ENCODE peak calls at places on chromosomes 5 and 9, in eight cellular contexts. One of them, this sample, is unnamed.

GRCh38 chr5:149749481-149750365 is 19.6 kb downstream of the PPARGC1B start:
- DNase-seq in A549: no peak
- DNase-seq in A172: peak; percentile 45
- DNase-seq in activated naive CD4-positive, alpha-beta T cell treated with anti-CD3 and anti-CD28 coated beads for 36 hours: peak; percentile 16
- DNase-seq in progenitor cell of endocrine pancreas: no peak
- DNase-seq in K562: no peak
- DNase-seq in fibroblast of mammary gland: peak; percentile 88
- DNase-seq in ELF-1: no peak
- DNase-seq in this sample: peak; percentile 7

GRCh38 chr5:58871648-58872242 is 288.9 kb downstream of the RAB3C start:
- DNase-seq in A549: peak; percentile 69
- DNase-seq in A172: peak; percentile 30
- DNase-seq in activated naive CD4-positive, alpha-beta T cell treated with anti-CD3 and anti-CD28 coated beads for 36 hours: peak; percentile 61
- DNase-seq in progenitor cell of endocrine pancreas: no peak
- DNase-seq in K562: peak; percentile 11
- DNase-seq in fibroblast of mammary gland: peak; percentile 52
- DNase-seq in ELF-1: peak; percentile 5
- DNase-seq in this sample: peak; percentile 39

GRCh38 chr9:128887914-128888350 is 6.0 kb downstream of the LRRC8A start:
- DNase-seq in A549: no peak
- DNase-seq in A172: peak; percentile 86
- DNase-seq in activated naive CD4-positive, alpha-beta T cell treated with anti-CD3 and anti-CD28 coated beads for 36 hours: no peak
- DNase-seq in progenitor cell of endocrine pancreas: no peak
- DNase-seq in K562: no peak
- DNase-seq in fibroblast of mammary gland: no peak
- DNase-seq in ELF-1: peak; percentile 80
- DNase-seq in this sample: peak; percentile 76

GRCh38 chr5:54758038-54758437 is 227.4 kb downstream of the ESM1 start:
- DNase-seq in A549: no peak
- DNase-seq in A172: no peak
- DNase-seq in activated naive CD4-positive, alpha-beta T cell treated with anti-CD3 and anti-CD28 coated beads for 36 hours: no peak
- DNase-seq in progenitor cell of endocrine pancreas: no peak
- DNase-seq in K562: no peak
- DNase-seq in fibroblast of mammary gland: peak; percentile 65
- DNase-seq in ELF-1: no peak
- DNase-seq in this sample: peak; percentile 90

GRCh38 chr5:33891731-33892418 is at the start of gene ADAMTS12:
- DNase-seq in A549: peak; percentile 18
- DNase-seq in A172: peak; percentile 44
- DNase-seq in activated naive CD4-positive, alpha-beta T cell treated with anti-CD3 and anti-CD28 coated beads for 36 hours: no peak
- DNase-seq in progenitor cell of endocrine pancreas: peak; percentile 34
- DNase-seq in K562: no peak
- DNase-seq in fibroblast of mammary gland: peak; percentile 76
- DNase-seq in ELF-1: peak; percentile 77
- DNase-seq in this sample: peak; percentile 68

GRCh38 chr5:165630211-165630866 is 2124.9 kb downstream of the MAT2B start:
- DNase-seq in A549: peak; percentile 56
- DNase-seq in A172: peak; percentile 62
- DNase-seq in activated naive CD4-positive, alpha-beta T cell treated with anti-CD3 and anti-CD28 coated beads for 36 hours: peak; percentile 15
- DNase-seq in progenitor cell of endocrine pancreas: peak; percentile 41
- DNase-seq in K562: peak; percentile 8
- DNase-seq in fibroblast of mammary gland: peak; percentile 56
- DNase-seq in ELF-1: peak; percentile 82
- DNase-seq in this sample: peak; percentile 1

GRCh38 chr5:169100735-169101075 is 200.2 kb downstream of the SLIT3 start:
- DNase-seq in A549: peak; percentile 74
- DNase-seq in A172: peak; percentile 97
- DNase-seq in activated naive CD4-positive, alpha-beta T cell treated with anti-CD3 and anti-CD28 coated beads for 36 hours: no peak
- DNase-seq in progenitor cell of endocrine pancreas: no peak
- DNase-seq in K562: no peak
- DNase-seq in fibroblast of mammary gland: peak; percentile 63
- DNase-seq in ELF-1: peak; percentile 60
- DNase-seq in this sample: peak; percentile 81

GRCh38 chr5:38997579-38997978 is 76.6 kb downstream of the RICTOR start:
- DNase-seq in A549: no peak
- DNase-seq in A172: no peak
- DNase-seq in activated naive CD4-positive, alpha-beta T cell treated with anti-CD3 and anti-CD28 coated beads for 36 hours: no peak
- DNase-seq in progenitor cell of endocrine pancreas: no peak
- DNase-seq in K562: no peak
- DNase-seq in fibroblast of mammary gland: no peak
- DNase-seq in ELF-1: no peak
- DNase-seq in this sample: no peak

GRCh38 chr5:10266839-10267238 is 16.8 kb downstream of the CCT5 start:
- DNase-seq in A549: no peak
- DNase-seq in A172: no peak
- DNase-seq in activated naive CD4-positive, alpha-beta T cell treated with anti-CD3 and anti-CD28 coated beads for 36 hours: no peak
- DNase-seq in progenitor cell of endocrine pancreas: no peak
- DNase-seq in K562: no peak
- DNase-seq in fibroblast of mammary gland: no peak
- DNase-seq in ELF-1: no peak
- DNase-seq in this sample: no peak

GRCh38 chr5:151002250-151002649 is 18.1 kb upstream of the GPX3 start:
- DNase-seq in A549: peak; percentile 24
- DNase-seq in A172: peak; percentile 35
- DNase-seq in activated naive CD4-positive, alpha-beta T cell treated with anti-CD3 and anti-CD28 coated beads for 36 hours: peak; percentile 29
- DNase-seq in progenitor cell of endocrine pancreas: no peak
- DNase-seq in K562: peak; percentile 46
- DNase-seq in fibroblast of mammary gland: peak; percentile 58
- DNase-seq in ELF-1: no peak
- DNase-seq in this sample: peak; percentile 58

GRCh38 chr5:84274585-84275468 is 109.9 kb downstream of the EDIL3 start:
- DNase-seq in A549: peak; percentile 38
- DNase-seq in A172: peak; percentile 43
- DNase-seq in activated naive CD4-positive, alpha-beta T cell treated with anti-CD3 and anti-CD28 coated beads for 36 hours: peak; percentile 21
- DNase-seq in progenitor cell of endocrine pancreas: no peak
- DNase-seq in K562: no peak
- DNase-seq in fibroblast of mammary gland: peak; percentile 47
- DNase-seq in ELF-1: no peak
- DNase-seq in this sample: peak; percentile 29

GRCh38 chr5:97297063-97297715 is 114.1 kb upstream of the RIOK2 start:
- DNase-seq in A549: peak; percentile 31
- DNase-seq in A172: peak; percentile 35
- DNase-seq in activated naive CD4-positive, alpha-beta T cell treated with anti-CD3 and anti-CD28 coated beads for 36 hours: peak; percentile 36
- DNase-seq in progenitor cell of endocrine pancreas: peak; percentile 25
- DNase-seq in K562: peak; percentile 4
- DNase-seq in fibroblast of mammary gland: peak; percentile 40
- DNase-seq in ELF-1: peak; percentile 64
- DNase-seq in this sample: peak; percentile 69

This sample was measured in EH.